ENCODE peak calls at places on chromosomes 3 and 15, in six cellular contexts. Y, U, E, L, N and A are unnamed samples.

GRCh38 chr3:187319699-187320302 is 28.3 kb upstream of the MASP1 start:
- DNase-seq in Y (no peak), U (peak; percentile 81), E (peak; percentile 81), L (peak; percentile 75), N (peak; percentile 90), A (no peak)

GRCh38 chr3:170914690-170915089 is 6.3 kb upstream of the EIF5A2 start:
- DNase-seq in Y (no peak), U (no peak), E (no peak), L (no peak), N (no peak), A (no peak)

GRCh38 chr3:159674583-159674982 is 314.1 kb upstream of the IL12A start:
- DNase-seq in Y (no peak), U (no peak), E (no peak), L (no peak), N (no peak), A (no peak)

GRCh38 chr15:39699531-39700110 is 83.0 kb downstream of the FSIP1 start:
- DNase-seq in Y (no peak), U (no peak), E (no peak), L (no peak), N (no peak), A (no peak)

GRCh38 chr3:112651516-112651915 is 10.6 kb upstream of the CCDC80 start:
- DNase-seq in Y (peak; percentile 90), U (no peak), E (no peak), L (peak; percentile 57), N (no peak), A (no peak)

GRCh38 chr3:153961498-153961897 is 159.7 kb upstream of the ARHGEF26 start:
- DNase-seq in Y (no peak), U (no peak), E (no peak), L (no peak), N (no peak), A (no peak)

GRCh38 chr3:185729335-185729715 is 95.5 kb downstream of the IGF2BP2 start:
- DNase-seq in Y (no peak), U (no peak), E (no peak), L (peak; percentile 90), N (no peak), A (peak; percentile 49)

GRCh38 chr15:85335193-85335939 is 45.0 kb upstream of the AKAP13 start:
- DNase-seq in Y (no peak), U (no peak), E (no peak), L (no peak), N (no peak), A (no peak)

GRCh38 chr3:143002083-143002712 is 828 bp downstream of the U2SURP start:
- DNase-seq in Y (no peak), U (no peak), E (no peak), L (peak; percentile 41), N (no peak), A (no peak)

GRCh38 chr15:68054658-68055223 is 626 bp downstream of the PIAS1 start:
- DNase-seq in Y (no peak), U (peak; percentile 90), E (peak; percentile 92), L (peak; percentile 11), N (peak; percentile 82), A (no peak)

GRCh38 chr3:51961607-51962569 is 5.4 kb downstream of the PCBP4 start:
- DNase-seq in Y (no peak), U (no peak), E (no peak), L (no peak), N (no peak), A (no peak)

GRCh38 chr3:120487079-120487693 is 36.4 kb upstream of the FSTL1 start:
- DNase-seq in Y (no peak), U (no peak), E (no peak), L (peak; percentile 97), N (no peak), A (peak; percentile 65)

GRCh38 chr3:141306922-141307321 is 61.4 kb upstream of the ZBTB38 start:
- DNase-seq in Y (no peak), U (no peak), E (no peak), L (no peak), N (no peak), A (no peak)

GRCh38 chr3:150293401-150294001 is 114.6 kb upstream of the TSC22D2 start:
- DNase-seq in Y (peak; percentile 88), U (no peak), E (no peak), L (peak; percentile 71), N (no peak), A (peak; percentile 44)

GRCh38 chr15:57356636-57357035 is 19.7 kb upstream of the CGNL1 start:
- DNase-seq in Y (no peak), U (no peak), E (no peak), L (no peak), N (no peak), A (no peak)

GRCh38 chr3:37494206-37494605 is 319.8 kb upstream of the LRRFIP2 start:
- DNase-seq in Y (no peak), U (no peak), E (no peak), L (no peak), N (no peak), A (no peak)

GRCh38 chr3:15804553-15805095 is 6.8 kb upstream of the ANKRD28 start:
- DNase-seq in Y (no peak), U (no peak), E (no peak), L (no peak), N (no peak), A (no peak)

GRCh38 chr3:60998855-60999254 is 252.4 kb downstream of the FHIT start:
- DNase-seq in Y (no peak), U (no peak), E (no peak), L (peak; percentile 3), N (no peak), A (no peak)

GRCh38 chr3:101069796-101070195 is 76.6 kb upstream of the ABI3BP start:
- DNase-seq in Y (peak; percentile 4), U (no peak), E (no peak), L (no peak), N (no peak), A (no peak)

GRCh38 chr15:46088486-46089437 is 453.9 kb downstream of the SQOR start:
- DNase-seq in Y (no peak), U (no peak), E (no peak), L (no peak), N (no peak), A (no peak)

GRCh38 chr15:91021516-91022074 is 799 bp downstream of the VPS33B start:
- DNase-seq in Y (peak; percentile 9), U (no peak), E (peak; percentile 22), L (peak; percentile 41), N (no peak), A (no peak)

GRCh38 chr3:186849392-186849975 is 7.0 kb downstream of the ADIPOQ start:
- DNase-seq in Y (no peak), U (no peak), E (no peak), L (peak; percentile 37), N (no peak), A (no peak)

GRCh38 chr3:186679151-186679550 is 13.3 kb downstream of the HRG start:
- DNase-seq in Y (no peak), U (no peak), E (no peak), L (no peak), N (no peak), A (no peak)

GRCh38 chr3:127844326-127844942 is 22.1 kb upstream of the MGLL start:
- DNase-seq in Y (no peak), U (no peak), E (no peak), L (no peak), N (no peak), A (no peak)

GRCh38 chr3:134249935-134250716 is 533 bp downstream of the RYK start:
- DNase-seq in Y (no peak), U (peak; percentile 78), E (peak; percentile 77), L (peak; percentile 19), N (peak; percentile 66), A (no peak)

GRCh38 chr3:9946112-9947024 is 5.8 kb downstream of the PRRT3 start:
- DNase-seq in Y (no peak), U (peak; percentile 91), E (peak; percentile 92), L (peak; percentile 86), N (peak; percentile 86), A (peak; percentile 67)

GRCh38 chr3:143375698-143376097 is 256.1 kb downstream of the CHST2 start:
- DNase-seq in Y (no peak), U (no peak), E (no peak), L (no peak), N (no peak), A (no peak)

GRCh38 chr3:72820405-72820804 is 27.8 kb downstream of the SHQ1 start:
- DNase-seq in Y (no peak), U (no peak), E (no peak), L (peak; percentile 84), N (no peak), A (peak; percentile 34)

GRCh38 chr3:119243712-119244111 is 3.0 kb upstream of the B4GALT4 start:
- DNase-seq in Y (no peak), U (no peak), E (no peak), L (no peak), N (no peak), A (no peak)

GRCh38 chr15:91524534-91524933 is 329.0 kb upstream of the SLCO3A1 start:
- DNase-seq in Y (no peak), U (no peak), E (no peak), L (no peak), N (no peak), A (no peak)

DNA sequence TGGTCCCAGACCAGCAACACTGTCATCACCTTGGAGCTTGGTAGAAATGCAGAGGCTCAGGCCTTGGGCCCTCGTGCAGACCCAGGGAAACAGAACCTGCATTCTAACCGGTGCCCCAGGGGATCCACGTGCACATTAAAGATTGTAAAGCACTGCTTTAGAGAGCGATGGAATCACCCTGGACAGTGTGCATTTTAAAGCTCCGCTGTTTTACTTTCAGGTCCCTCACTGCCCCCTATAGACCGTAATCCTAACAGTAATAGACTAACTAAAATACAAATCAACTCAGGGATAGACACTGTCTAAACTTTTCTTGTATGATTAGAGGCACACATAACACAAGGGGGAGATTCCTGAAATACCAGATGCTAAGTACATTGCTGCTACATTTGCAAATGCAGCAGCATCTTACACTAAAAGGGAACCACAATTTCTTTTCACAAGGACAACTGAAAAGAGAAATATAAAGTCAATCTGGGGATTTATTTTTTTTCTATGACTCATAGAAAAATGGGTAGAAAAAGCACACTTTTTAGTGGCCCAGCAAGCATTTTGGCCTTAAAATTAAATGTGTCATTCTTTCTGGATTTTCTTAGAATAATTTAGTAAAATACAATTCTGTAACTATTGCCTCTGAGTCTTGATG is 10.5 kb upstream of the SH3GL3 start:
- DNase-seq in Y (peak; percentile 9), U (no peak), E (peak; percentile 30), L (peak; percentile 71), N (no peak), A (no peak)
- TF ChIP-seq CTCF in Y (peak; percentile 53), U (peak; percentile 55), E (peak; percentile 60), L (peak; percentile 71), N (peak; percentile 42), A (peak; percentile 62)

GRCh38 chr3:40660554-40660953 is 135.8 kb downstream of the ZNF621 start:
- DNase-seq in Y (no peak), U (no peak), E (no peak), L (no peak), N (no peak), A (no peak)
- TF ChIP-seq CTCF in Y (no peak), U (no peak), E (no peak), L (no peak), N (no peak), A (no peak)

GRCh38 chr3:136350557-136350956 is 100.4 kb downstream of the PCCB start:
- DNase-seq in Y (no peak), U (no peak), E (no peak), L (peak; percentile 67), N (no peak), A (no peak)
- TF ChIP-seq CTCF in Y (no peak), U (no peak), E (no peak), L (no peak), N (no peak), A (no peak)

DNA sequence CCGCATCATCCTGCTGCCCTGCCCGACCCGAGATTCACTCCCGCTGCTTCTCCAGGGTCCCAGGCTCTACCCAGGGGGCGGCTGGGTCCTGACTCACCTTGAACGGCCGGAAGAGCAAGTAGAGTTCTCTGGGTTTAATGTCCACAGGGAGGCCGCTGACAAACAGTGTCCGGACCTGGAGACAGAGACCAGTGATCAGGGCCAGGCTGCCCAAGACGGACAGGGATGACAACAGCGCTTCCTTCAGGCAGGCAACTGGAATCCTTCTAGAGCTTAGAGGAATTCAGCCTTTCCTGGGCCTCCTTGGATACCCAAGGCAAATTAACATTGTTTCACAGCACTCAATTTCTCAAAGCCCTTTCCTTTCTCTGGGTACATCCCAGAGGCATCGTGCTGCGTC is 23.9 kb downstream of the RBPMS2 start:
- DNase-seq in Y (no peak), U (no peak), E (no peak), L (no peak), N (no peak), A (no peak)
- TF ChIP-seq CTCF in Y (no peak), U (no peak), E (no peak), L (no peak), N (no peak), A (no peak)